ENCODE peak calls at places on chromosome 20, in nine cellular contexts. L is OCI-LY7, H is GM23248, V is K562, P is astrocyte, J is stomach, E is endodermal cell, N is H9, C is A549. F is an unnamed sample.
A peak's percentile ranks its signal among the peaks of the same experiment; 100 is the strongest.

GRCh38 chr20:40524071-40524470 is 165.0 kb downstream of the MAFB start:
- DNase-seq in L (no peak), H (no peak), V (no peak), P (peak; percentile 15), J (no peak), E (no peak), N (no peak), C (no peak), F (no peak)

GRCh38 chr20:46400253-46400652 is 6.2 kb downstream of the ELMO2 start:
- DNase-seq in L (no peak), H (peak; percentile 86), V (no peak), P (peak; percentile 69), J (no peak), E (peak; percentile 5), N (no peak), C (no peak), F (no peak)

GRCh38 chr20:13402171-13402760 is 181.2 kb downstream of the ISM1 start:
- DNase-seq in L (no peak), H (peak; percentile 4), V (no peak), P (no peak), J (no peak), E (no peak), N (no peak), C (no peak), F (no peak)

GRCh38 chr20:14234666-14235295 is 102.6 kb downstream of the FLRT3 start:
- DNase-seq in L (no peak), H (peak; percentile 84), V (no peak), P (peak; percentile 67), J (no peak), E (no peak), N (no peak), C (peak; percentile 27), F (no peak)

GRCh38 chr20:45419188-45420091 is 3.5 kb downstream of the PIGT start:
- DNase-seq in L (peak; percentile 90), H (peak; percentile 98), V (no peak), P (peak; percentile 97), J (peak; percentile 90), E (no peak), N (no peak), C (peak; percentile 90), F (no peak)

GRCh38 chr20:60559462-60559861 is 601.2 kb downstream of the CDH26 start:
- DNase-seq in L (no peak), H (no peak), V (no peak), P (no peak), J (no peak), E (peak; percentile 83), N (peak; percentile 66), C (no peak), F (no peak)

GRCh38 chr20:62353289-62354030 is 13.7 kb downstream of the LAMA5 start:
- DNase-seq in L (no peak), H (no peak), V (no peak), P (no peak), J (no peak), E (no peak), N (no peak), C (no peak), F (no peak)

GRCh38 chr20:53934421-53935352 is 135.7 kb downstream of the BCAS1 start:
- DNase-seq in L (peak; percentile 88), H (peak; percentile 91), V (peak; percentile 65), P (peak; percentile 87), J (no peak), E (peak; percentile 77), N (no peak), C (peak; percentile 60), F (no peak)

GRCh38 chr20:41482647-41483552 is 116.3 kb upstream of the EMILIN3 start:
- DNase-seq in L (no peak), H (peak; percentile 88), V (no peak), P (peak; percentile 97), J (no peak), E (no peak), N (no peak), C (peak; percentile 48), F (no peak)

GRCh38 chr20:10659651-10660601 is 13.9 kb downstream of the JAG1 start:
- DNase-seq in L (no peak), H (no peak), V (no peak), P (no peak), J (no peak), E (peak; percentile 77), N (peak; percentile 30), C (no peak), F (no peak)

GRCh38 chr20:53900380-53900999 is 169.9 kb downstream of the BCAS1 start:
- DNase-seq in L (no peak), H (peak; percentile 85), V (no peak), P (peak; percentile 99), J (no peak), E (no peak), N (no peak), C (peak; percentile 36), F (no peak)

GRCh38 chr20:33894798-33895197 is 83.7 kb downstream of the CHMP4B start:
- DNase-seq in L (no peak), H (peak; percentile 43), V (no peak), P (peak; percentile 57), J (no peak), E (no peak), N (no peak), C (no peak), F (no peak)

GRCh38 chr20:20969701-20970100 is 136.5 kb downstream of the LINC00237 start:
- DNase-seq in L (no peak), H (no peak), V (no peak), P (no peak), J (no peak), E (no peak), N (no peak), C (no peak), F (no peak)

DNA sequence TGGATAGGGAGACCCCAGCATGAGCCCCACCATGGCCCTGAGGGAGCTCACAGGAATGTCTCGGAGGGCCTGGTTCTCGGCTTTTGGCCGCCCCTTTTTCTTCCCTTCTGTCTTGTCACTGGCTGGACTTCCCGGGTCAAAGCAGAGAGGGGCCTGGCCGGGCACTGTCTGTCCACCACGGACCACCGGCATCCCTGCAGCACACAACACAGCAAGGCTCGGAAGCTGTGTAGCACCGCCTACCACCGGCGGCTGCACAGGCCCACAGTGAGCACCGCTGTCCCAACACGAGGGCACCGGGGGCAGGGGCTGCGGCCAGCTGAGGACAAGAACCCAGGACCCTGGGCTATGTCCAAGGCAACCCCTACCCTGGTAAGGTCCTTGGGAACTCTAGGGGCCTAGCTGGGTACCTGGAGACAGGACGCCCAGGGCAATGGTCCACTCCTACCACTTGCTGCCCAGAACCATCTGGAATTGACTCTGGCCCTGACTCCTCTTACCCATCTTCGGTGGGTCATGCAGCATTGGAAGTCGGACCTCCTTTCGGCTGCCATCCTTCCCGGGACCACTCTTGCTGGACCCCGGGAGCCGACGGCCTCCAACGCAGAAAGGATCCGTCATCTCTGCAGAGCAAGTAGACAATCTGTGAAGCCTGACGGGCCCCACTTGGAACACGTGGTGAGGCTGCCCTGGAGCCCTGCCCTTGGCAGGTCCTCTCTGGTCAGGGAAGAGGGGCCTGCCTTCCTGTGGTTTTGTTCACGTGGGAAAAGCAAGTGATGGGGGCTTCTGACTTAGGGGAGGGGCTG is 2.2 kb downstream of the ZNF512B start:
- DNase-seq in L (no peak), H (no peak), V (no peak), P (no peak), J (peak; percentile 22), E (no peak), N (no peak), C (no peak), F (no peak)
- H3K9me3 ChIP-seq in L (no peaks in the 10 kb centered on the region), H (no peaks in the 10 kb centered on the region), V (no peaks in the 10 kb centered on the region), P (peaks cover 39% of the 10 kb centered on the region), J (peaks cover 3% of the 10 kb centered on the region), E (peaks cover 35% of the 10 kb centered on the region), N (peaks cover 40% of the 10 kb centered on the region), C (no peaks in the 10 kb centered on the region), F (no peaks in the 10 kb centered on the region)

GRCh38 chr20:55881204-55881603 is 124.1 kb downstream of the CBLN4 start:
- DNase-seq in L (no peak), H (no peak), V (no peak), P (no peak), J (no peak), E (no peak), N (no peak), C (no peak), F (no peak)

GRCh38 chr20:55882286-55882685 is 123.0 kb downstream of the CBLN4 start:
- DNase-seq in L (no peak), H (no peak), V (no peak), P (no peak), J (no peak), E (no peak), N (no peak), C (no peak), F (no peak)

GRCh38 chr20:55882922-55883321 is 122.4 kb downstream of the CBLN4 start:
- DNase-seq in L (no peak), H (no peak), V (no peak), P (no peak), J (no peak), E (peak; percentile 39), N (no peak), C (no peak), F (no peak)

GRCh38 chr20:55880361-55880760 is 125.0 kb downstream of the CBLN4 start:
- DNase-seq in L (no peak), H (no peak), V (no peak), P (no peak), J (no peak), E (no peak), N (no peak), C (no peak), F (no peak)
- H3K9me3 ChIP-seq in L (no peaks in the 10 kb centered on the region), H (no peaks in the 10 kb centered on the region), V (no peaks in the 10 kb centered on the region), P (no peaks in the 10 kb centered on the region), J (no peaks in the 10 kb centered on the region), E (peaks cover 82% of the 10 kb centered on the region), N (peaks cover 52% of the 10 kb centered on the region), C (no peaks in the 10 kb centered on the region), F (no peaks in the 10 kb centered on the region)

DNA sequence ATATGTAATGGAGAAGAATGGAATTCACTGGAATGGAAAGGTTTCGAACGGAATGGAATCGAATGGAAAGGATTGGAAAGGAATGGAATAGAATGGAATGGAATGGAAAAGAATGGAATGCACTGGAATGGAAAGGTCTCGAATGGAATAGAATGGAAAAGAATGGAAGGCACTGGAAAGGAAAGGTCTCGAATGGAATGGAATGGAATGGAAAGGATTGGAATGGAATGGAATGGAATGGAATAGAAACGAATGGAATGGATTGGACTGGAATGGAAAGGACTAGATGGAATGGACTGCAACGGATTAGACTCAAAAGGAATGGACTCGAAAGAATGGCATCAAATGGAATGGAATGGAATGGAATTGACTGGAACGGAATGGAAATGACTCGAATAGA is 20.5 kb upstream of the DEFB115 start:
- DNase-seq in L (no peak), H (no peak), V (no peak), P (no peak), J (no peak), E (no peak), N (no peak), C (no peak), F (no peak)
- H3K9me3 ChIP-seq in L (peaks cover 75% of the 10 kb centered on the region), H (peaks cover 4% of the 10 kb centered on the region), V (no peaks in the 10 kb centered on the region), P (peaks cover 36% of the 10 kb centered on the region), J (peaks cover 40% of the 10 kb centered on the region), E (peaks cover 100% of the 10 kb centered on the region), N (peaks cover 100% of the 10 kb centered on the region), C (peaks cover 5% of the 10 kb centered on the region), F (peaks cover 23% of the 10 kb centered on the region)

DNA sequence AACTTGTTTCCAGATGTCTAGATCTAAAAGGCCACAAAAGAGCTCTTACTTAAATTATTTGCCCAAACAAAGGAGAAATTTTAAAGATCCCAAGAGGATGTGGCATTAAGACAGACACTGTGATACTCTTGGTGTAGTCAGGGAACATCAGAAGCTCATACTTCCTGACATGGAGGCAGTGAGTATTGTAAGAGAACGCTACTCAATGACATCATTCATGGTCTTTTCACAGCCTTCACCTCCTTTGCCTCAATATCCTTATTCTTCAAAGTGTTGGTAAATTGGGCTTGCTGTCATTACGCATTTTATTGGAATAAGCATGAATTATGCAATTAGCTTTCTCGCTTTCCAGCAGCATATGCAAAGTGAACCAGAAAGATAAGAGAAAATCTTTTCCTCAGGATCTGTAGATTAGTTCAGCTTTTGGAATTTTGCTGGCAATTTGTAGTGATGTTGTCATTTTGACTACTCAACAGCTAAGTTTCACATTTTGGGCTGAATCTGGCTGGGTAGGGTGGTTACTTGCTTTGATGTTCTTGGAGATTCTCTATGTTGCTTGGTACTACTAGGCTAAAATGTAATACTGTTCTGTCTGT is 1012.2 kb downstream of the KIF16B start:
- DNase-seq in L (no peak), H (no peak), V (no peak), P (no peak), J (no peak), E (no peak), N (no peak), C (no peak), F (no peak)
- H3K9me3 ChIP-seq in L (no peaks in the 10 kb centered on the region), H (no peaks in the 10 kb centered on the region), V (no peaks in the 10 kb centered on the region), P (no peaks in the 10 kb centered on the region), J (no peaks in the 10 kb centered on the region), E (no peaks in the 10 kb centered on the region), N (no peaks in the 10 kb centered on the region), C (peaks cover 15% of the 10 kb centered on the region), F (no peaks in the 10 kb centered on the region)